ENCODE peak calls at places on chromosomes 2 and 18, in nine cellular contexts. One of them, this sample, is unnamed.
A peak's percentile ranks its signal among the peaks of the same experiment; 100 is the strongest.

GRCh38 chr2:239193925-239194687 is 206.7 kb downstream of the HDAC4 start:
- DNase-seq in non-pigmented ciliary epithelial cell: no peak
- DNase-seq in H4: no peak
- DNase-seq in left cardiac atrium: no peak
- DNase-seq in hepatocyte: no peak
- DNase-seq in effector memory CD8-positive, alpha-beta T cell: no peak
- DNase-seq in activated naive CD4-positive, alpha-beta T cell treated with Interleukin-2 at 50 U/mL for 16 hours: no peak
- DNase-seq in NCI-H2081: no peak
- DNase-seq in activated CD8-positive, alpha-beta memory T cell treated with anti-CD3 and anti-CD28 coated beads for 24 hours: peak; percentile 17
- DNase-seq in this sample: no peak

GRCh38 chr2:158128168-158128973 is 26.7 kb downstream of the UPP2 start:
- DNase-seq in non-pigmented ciliary epithelial cell: no peak
- DNase-seq in H4: no peak
- DNase-seq in left cardiac atrium: no peak
- DNase-seq in hepatocyte: peak; percentile 80
- DNase-seq in effector memory CD8-positive, alpha-beta T cell: no peak
- DNase-seq in activated naive CD4-positive, alpha-beta T cell treated with Interleukin-2 at 50 U/mL for 16 hours: no peak
- DNase-seq in NCI-H2081: no peak
- DNase-seq in activated CD8-positive, alpha-beta memory T cell treated with anti-CD3 and anti-CD28 coated beads for 24 hours: no peak
- DNase-seq in this sample: no peak

GRCh38 chr2:101160454-101160853 is 9.3 kb upstream of the TBC1D8 start:
- DNase-seq in non-pigmented ciliary epithelial cell: no peak
- DNase-seq in H4: peak; percentile 84
- DNase-seq in left cardiac atrium: no peak
- DNase-seq in hepatocyte: no peak
- DNase-seq in effector memory CD8-positive, alpha-beta T cell: no peak
- DNase-seq in activated naive CD4-positive, alpha-beta T cell treated with Interleukin-2 at 50 U/mL for 16 hours: no peak
- DNase-seq in NCI-H2081: no peak
- DNase-seq in activated CD8-positive, alpha-beta memory T cell treated with anti-CD3 and anti-CD28 coated beads for 24 hours: no peak
- DNase-seq in this sample: no peak

GRCh38 chr2:190412971-190413370 is 4.8 kb downstream of the MFSD6 start:
- DNase-seq in non-pigmented ciliary epithelial cell: no peak
- DNase-seq in H4: no peak
- DNase-seq in left cardiac atrium: no peak
- DNase-seq in hepatocyte: no peak
- DNase-seq in effector memory CD8-positive, alpha-beta T cell: no peak
- DNase-seq in activated naive CD4-positive, alpha-beta T cell treated with Interleukin-2 at 50 U/mL for 16 hours: no peak
- DNase-seq in NCI-H2081: no peak
- DNase-seq in activated CD8-positive, alpha-beta memory T cell treated with anti-CD3 and anti-CD28 coated beads for 24 hours: no peak
- DNase-seq in this sample: no peak

GRCh38 chr2:156590313-156590712 is 154.1 kb downstream of the GPD2 start:
- DNase-seq in non-pigmented ciliary epithelial cell: no peak
- DNase-seq in H4: no peak
- DNase-seq in left cardiac atrium: no peak
- DNase-seq in hepatocyte: no peak
- DNase-seq in effector memory CD8-positive, alpha-beta T cell: no peak
- DNase-seq in activated naive CD4-positive, alpha-beta T cell treated with Interleukin-2 at 50 U/mL for 16 hours: no peak
- DNase-seq in NCI-H2081: no peak
- DNase-seq in activated CD8-positive, alpha-beta memory T cell treated with anti-CD3 and anti-CD28 coated beads for 24 hours: no peak
- DNase-seq in this sample: no peak

GRCh38 chr2:180033993-180034894 is 27.1 kb upstream of the CWC22 start:
- DNase-seq in non-pigmented ciliary epithelial cell: peak; percentile 64
- DNase-seq in H4: peak; percentile 80
- DNase-seq in left cardiac atrium: no peak
- DNase-seq in hepatocyte: peak; percentile 55
- DNase-seq in effector memory CD8-positive, alpha-beta T cell: no peak
- DNase-seq in activated naive CD4-positive, alpha-beta T cell treated with Interleukin-2 at 50 U/mL for 16 hours: no peak
- DNase-seq in NCI-H2081: peak; percentile 71
- DNase-seq in activated CD8-positive, alpha-beta memory T cell treated with anti-CD3 and anti-CD28 coated beads for 24 hours: no peak
- DNase-seq in this sample: no peak

GRCh38 chr2:66531156-66531555 is 96.2 kb downstream of the MEIS1 start:
- DNase-seq in non-pigmented ciliary epithelial cell: no peak
- DNase-seq in H4: no peak
- DNase-seq in left cardiac atrium: no peak
- DNase-seq in hepatocyte: no peak
- DNase-seq in effector memory CD8-positive, alpha-beta T cell: no peak
- DNase-seq in activated naive CD4-positive, alpha-beta T cell treated with Interleukin-2 at 50 U/mL for 16 hours: no peak
- DNase-seq in NCI-H2081: no peak
- DNase-seq in activated CD8-positive, alpha-beta memory T cell treated with anti-CD3 and anti-CD28 coated beads for 24 hours: no peak
- DNase-seq in this sample: no peak

GRCh38 chr2:70705160-70705850 is 62.7 kb downstream of the ADD2 start:
- DNase-seq in non-pigmented ciliary epithelial cell: no peak
- DNase-seq in H4: no peak
- DNase-seq in left cardiac atrium: no peak
- DNase-seq in hepatocyte: no peak
- DNase-seq in effector memory CD8-positive, alpha-beta T cell: no peak
- DNase-seq in activated naive CD4-positive, alpha-beta T cell treated with Interleukin-2 at 50 U/mL for 16 hours: no peak
- DNase-seq in NCI-H2081: no peak
- DNase-seq in activated CD8-positive, alpha-beta memory T cell treated with anti-CD3 and anti-CD28 coated beads for 24 hours: peak; percentile 45
- DNase-seq in this sample: no peak

GRCh38 chr2:231427116-231427515 is 31.6 kb downstream of the B3GNT7 start:
- DNase-seq in non-pigmented ciliary epithelial cell: no peak
- DNase-seq in H4: no peak
- DNase-seq in left cardiac atrium: no peak
- DNase-seq in hepatocyte: no peak
- DNase-seq in effector memory CD8-positive, alpha-beta T cell: no peak
- DNase-seq in activated naive CD4-positive, alpha-beta T cell treated with Interleukin-2 at 50 U/mL for 16 hours: no peak
- DNase-seq in NCI-H2081: no peak
- DNase-seq in activated CD8-positive, alpha-beta memory T cell treated with anti-CD3 and anti-CD28 coated beads for 24 hours: no peak
- DNase-seq in this sample: no peak

GRCh38 chr2:118763797-118764196 is 83.7 kb downstream of the EN1 start:
- DNase-seq in non-pigmented ciliary epithelial cell: no peak
- DNase-seq in H4: no peak
- DNase-seq in left cardiac atrium: no peak
- DNase-seq in hepatocyte: peak; percentile 15
- DNase-seq in effector memory CD8-positive, alpha-beta T cell: no peak
- DNase-seq in activated naive CD4-positive, alpha-beta T cell treated with Interleukin-2 at 50 U/mL for 16 hours: no peak
- DNase-seq in NCI-H2081: no peak
- DNase-seq in activated CD8-positive, alpha-beta memory T cell treated with anti-CD3 and anti-CD28 coated beads for 24 hours: no peak
- DNase-seq in this sample: no peak

GRCh38 chr2:224563537-224563936 is 21.6 kb downstream of the CUL3 start:
- DNase-seq in non-pigmented ciliary epithelial cell: no peak
- DNase-seq in H4: peak; percentile 16
- DNase-seq in left cardiac atrium: no peak
- DNase-seq in hepatocyte: no peak
- DNase-seq in effector memory CD8-positive, alpha-beta T cell: no peak
- DNase-seq in activated naive CD4-positive, alpha-beta T cell treated with Interleukin-2 at 50 U/mL for 16 hours: no peak
- DNase-seq in NCI-H2081: no peak
- DNase-seq in activated CD8-positive, alpha-beta memory T cell treated with anti-CD3 and anti-CD28 coated beads for 24 hours: no peak
- DNase-seq in this sample: no peak

GRCh38 chr2:241897231-241897916 is 27.8 kb downstream of the RTP5 start:
- DNase-seq in non-pigmented ciliary epithelial cell: no peak
- DNase-seq in H4: no peak
- DNase-seq in left cardiac atrium: peak; percentile 4
- DNase-seq in hepatocyte: no peak
- DNase-seq in effector memory CD8-positive, alpha-beta T cell: no peak
- DNase-seq in activated naive CD4-positive, alpha-beta T cell treated with Interleukin-2 at 50 U/mL for 16 hours: no peak
- DNase-seq in NCI-H2081: no peak
- DNase-seq in activated CD8-positive, alpha-beta memory T cell treated with anti-CD3 and anti-CD28 coated beads for 24 hours: peak; percentile 42
- DNase-seq in this sample: no peak

GRCh38 chr18:51195602-51196115 is 1.8 kb downstream of the MEX3C start:
- DNase-seq in non-pigmented ciliary epithelial cell: peak; percentile 38
- DNase-seq in H4: peak; percentile 71
- DNase-seq in left cardiac atrium: no peak
- DNase-seq in hepatocyte: peak; percentile 74
- DNase-seq in effector memory CD8-positive, alpha-beta T cell: peak; percentile 34
- DNase-seq in activated naive CD4-positive, alpha-beta T cell treated with Interleukin-2 at 50 U/mL for 16 hours: peak; percentile 30
- DNase-seq in NCI-H2081: peak; percentile 69
- DNase-seq in activated CD8-positive, alpha-beta memory T cell treated with anti-CD3 and anti-CD28 coated beads for 24 hours: peak; percentile 67
- DNase-seq in this sample: no peak

GRCh38 chr2:102030855-102031527 is 39.2 kb downstream of the IL1R2 start:
- DNase-seq in non-pigmented ciliary epithelial cell: no peak
- DNase-seq in H4: no peak
- DNase-seq in left cardiac atrium: no peak
- DNase-seq in hepatocyte: no peak
- DNase-seq in effector memory CD8-positive, alpha-beta T cell: no peak
- DNase-seq in activated naive CD4-positive, alpha-beta T cell treated with Interleukin-2 at 50 U/mL for 16 hours: no peak
- DNase-seq in NCI-H2081: no peak
- DNase-seq in activated CD8-positive, alpha-beta memory T cell treated with anti-CD3 and anti-CD28 coated beads for 24 hours: no peak
- DNase-seq in this sample: no peak

GRCh38 chr2:32357545-32358482 is 991 bp downstream of the BIRC6 start:
- DNase-seq in non-pigmented ciliary epithelial cell: no peak
- DNase-seq in H4: no peak
- DNase-seq in left cardiac atrium: peak; percentile 60
- DNase-seq in hepatocyte: peak; percentile 53
- DNase-seq in effector memory CD8-positive, alpha-beta T cell: peak; percentile 6
- DNase-seq in activated naive CD4-positive, alpha-beta T cell treated with Interleukin-2 at 50 U/mL for 16 hours: peak; percentile 40
- DNase-seq in NCI-H2081: peak; percentile 43
- DNase-seq in activated CD8-positive, alpha-beta memory T cell treated with anti-CD3 and anti-CD28 coated beads for 24 hours: no peak
- DNase-seq in this sample: no peak

GRCh38 chr2:241597561-241597960 is 39.0 kb downstream of the BOK start:
- DNase-seq in non-pigmented ciliary epithelial cell: no peak
- DNase-seq in H4: no peak
- DNase-seq in left cardiac atrium: no peak
- DNase-seq in hepatocyte: no peak
- DNase-seq in effector memory CD8-positive, alpha-beta T cell: no peak
- DNase-seq in activated naive CD4-positive, alpha-beta T cell treated with Interleukin-2 at 50 U/mL for 16 hours: no peak
- DNase-seq in NCI-H2081: no peak
- DNase-seq in activated CD8-positive, alpha-beta memory T cell treated with anti-CD3 and anti-CD28 coated beads for 24 hours: no peak
- DNase-seq in this sample: no peak

GRCh38 chr2:206164261-206164862 is 4.7 kb downstream of the EEF1B2 start:
- DNase-seq in non-pigmented ciliary epithelial cell: no peak
- DNase-seq in H4: no peak
- DNase-seq in left cardiac atrium: no peak
- DNase-seq in hepatocyte: peak; percentile 47
- DNase-seq in effector memory CD8-positive, alpha-beta T cell: peak; percentile 41
- DNase-seq in activated naive CD4-positive, alpha-beta T cell treated with Interleukin-2 at 50 U/mL for 16 hours: peak; percentile 9
- DNase-seq in NCI-H2081: peak; percentile 36
- DNase-seq in activated CD8-positive, alpha-beta memory T cell treated with anti-CD3 and anti-CD28 coated beads for 24 hours: no peak
- DNase-seq in this sample: no peak

GRCh38 chr18:21484851-21485636 is 115.5 kb downstream of the ESCO1 start:
- DNase-seq in non-pigmented ciliary epithelial cell: peak; percentile 10
- DNase-seq in H4: no peak
- DNase-seq in left cardiac atrium: no peak
- DNase-seq in hepatocyte: no peak
- DNase-seq in effector memory CD8-positive, alpha-beta T cell: no peak
- DNase-seq in activated naive CD4-positive, alpha-beta T cell treated with Interleukin-2 at 50 U/mL for 16 hours: no peak
- DNase-seq in NCI-H2081: no peak
- DNase-seq in activated CD8-positive, alpha-beta memory T cell treated with anti-CD3 and anti-CD28 coated beads for 24 hours: no peak
- DNase-seq in this sample: no peak

GRCh38 chr18:10320848-10321247 is 133.6 kb upstream of the APCDD1 start:
- DNase-seq in non-pigmented ciliary epithelial cell: peak; percentile 6
- DNase-seq in H4: no peak
- DNase-seq in left cardiac atrium: no peak
- DNase-seq in hepatocyte: no peak
- DNase-seq in effector memory CD8-positive, alpha-beta T cell: no peak
- DNase-seq in activated naive CD4-positive, alpha-beta T cell treated with Interleukin-2 at 50 U/mL for 16 hours: no peak
- DNase-seq in NCI-H2081: no peak
- DNase-seq in activated CD8-positive, alpha-beta memory T cell treated with anti-CD3 and anti-CD28 coated beads for 24 hours: no peak
- DNase-seq in this sample: no peak

GRCh38 chr2:2850218-2850850 is 519.3 kb upstream of the MYT1L start:
- DNase-seq in non-pigmented ciliary epithelial cell: no peak
- DNase-seq in H4: no peak
- DNase-seq in left cardiac atrium: no peak
- DNase-seq in hepatocyte: no peak
- DNase-seq in effector memory CD8-positive, alpha-beta T cell: no peak
- DNase-seq in activated naive CD4-positive, alpha-beta T cell treated with Interleukin-2 at 50 U/mL for 16 hours: no peak
- DNase-seq in NCI-H2081: peak; percentile 48
- DNase-seq in activated CD8-positive, alpha-beta memory T cell treated with anti-CD3 and anti-CD28 coated beads for 24 hours: no peak
- DNase-seq in this sample: no peak

GRCh38 chr2:14256890-14257289 is 375.6 kb upstream of the LRATD1 start:
- DNase-seq in non-pigmented ciliary epithelial cell: peak; percentile 15
- DNase-seq in H4: no peak
- DNase-seq in left cardiac atrium: no peak
- DNase-seq in hepatocyte: no peak
- DNase-seq in effector memory CD8-positive, alpha-beta T cell: no peak
- DNase-seq in activated naive CD4-positive, alpha-beta T cell treated with Interleukin-2 at 50 U/mL for 16 hours: no peak
- DNase-seq in NCI-H2081: no peak
- DNase-seq in activated CD8-positive, alpha-beta memory T cell treated with anti-CD3 and anti-CD28 coated beads for 24 hours: no peak
- DNase-seq in this sample: no peak

GRCh38 chr2:70536517-70537060 is 17.0 kb downstream of the TGFA start:
- DNase-seq in non-pigmented ciliary epithelial cell: no peak
- DNase-seq in H4: no peak
- DNase-seq in left cardiac atrium: no peak
- DNase-seq in hepatocyte: no peak
- DNase-seq in effector memory CD8-positive, alpha-beta T cell: no peak
- DNase-seq in activated naive CD4-positive, alpha-beta T cell treated with Interleukin-2 at 50 U/mL for 16 hours: no peak
- DNase-seq in NCI-H2081: no peak
- DNase-seq in activated CD8-positive, alpha-beta memory T cell treated with anti-CD3 and anti-CD28 coated beads for 24 hours: no peak
- DNase-seq in this sample: no peak

GRCh38 chr2:202545931-202546330 is 88.8 kb upstream of the FAM117B start:
- DNase-seq in non-pigmented ciliary epithelial cell: no peak
- DNase-seq in H4: no peak
- DNase-seq in left cardiac atrium: no peak
- DNase-seq in hepatocyte: no peak
- DNase-seq in effector memory CD8-positive, alpha-beta T cell: no peak
- DNase-seq in activated naive CD4-positive, alpha-beta T cell treated with Interleukin-2 at 50 U/mL for 16 hours: no peak
- DNase-seq in NCI-H2081: no peak
- DNase-seq in activated CD8-positive, alpha-beta memory T cell treated with anti-CD3 and anti-CD28 coated beads for 24 hours: no peak
- DNase-seq in this sample: no peak

GRCh38 chr2:234308814-234309195 is 188.1 kb downstream of the ARL4C start:
- DNase-seq in non-pigmented ciliary epithelial cell: no peak
- DNase-seq in H4: peak; percentile 83
- DNase-seq in left cardiac atrium: no peak
- DNase-seq in hepatocyte: no peak
- DNase-seq in effector memory CD8-positive, alpha-beta T cell: peak; percentile 37
- DNase-seq in activated naive CD4-positive, alpha-beta T cell treated with Interleukin-2 at 50 U/mL for 16 hours: peak; percentile 75
- DNase-seq in NCI-H2081: no peak
- DNase-seq in activated CD8-positive, alpha-beta memory T cell treated with anti-CD3 and anti-CD28 coated beads for 24 hours: peak; percentile 77
- DNase-seq in this sample: no peak

GRCh38 chr2:113965644-113966043 is 75.8 kb downstream of the ACTR3 start:
- DNase-seq in non-pigmented ciliary epithelial cell: no peak
- DNase-seq in H4: peak; percentile 26
- DNase-seq in left cardiac atrium: no peak
- DNase-seq in hepatocyte: peak; percentile 58
- DNase-seq in effector memory CD8-positive, alpha-beta T cell: peak; percentile 14
- DNase-seq in activated naive CD4-positive, alpha-beta T cell treated with Interleukin-2 at 50 U/mL for 16 hours: peak; percentile 13
- DNase-seq in NCI-H2081: peak; percentile 60
- DNase-seq in activated CD8-positive, alpha-beta memory T cell treated with anti-CD3 and anti-CD28 coated beads for 24 hours: no peak
- DNase-seq in this sample: no peak

This sample was measured in psoas muscle.